ENCODE peak calls at places on chromosomes 3 and 15, in five cellular contexts. O, B, K, P and R are unnamed samples. For H3K36me3, the result is how much of the 10 kb centered on the place peaks cover.

GRCh38 chr15:91660174-91660649 is 193.3 kb upstream of the SLCO3A1 start:
- DNase-seq in O (no peak), B (no peak), K (no peak), P (no peak), R (no peak)

GRCh38 chr3:73143821-73144237 is 82.4 kb downstream of the EBLN2 start:
- DNase-seq in O (no peak), B (no peak), K (no peak), P (no peak), R (no peak)

GRCh38 chr3:62923092-62923491 is 47.9 kb upstream of the CADPS start:
- DNase-seq in O (no peak), B (no peak), K (no peak), P (no peak), R (no peak)

GRCh38 chr15:92683511-92683834 is 27.9 kb upstream of the FAM174B start:
- DNase-seq in O (peak), B (no peak), K (peak), P (peak), R (no peak)

GRCh38 chr3:10609134-10609533 is 103.7 kb upstream of the ATP2B2 start:
- DNase-seq in O (no peak), B (no peak), K (no peak), P (no peak), R (no peak)

GRCh38 chr3:99418209-99418635 is 220.2 kb upstream of the COL8A1 start:
- DNase-seq in O (no peak), B (no peak), K (no peak), P (no peak), R (peak)

GRCh38 chr3:180391001-180391400 is 211.0 kb upstream of the TTC14 start:
- DNase-seq in O (no peak), B (no peak), K (no peak), P (no peak), R (no peak)

GRCh38 chr3:54171951-54172350 is 49.6 kb downstream of the CACNA2D3 start:
- DNase-seq in O (no peak), B (no peak), K (no peak), P (no peak), R (no peak)

GRCh38 chr3:160486459-160486869 is 36.9 kb upstream of the TRIM59 start:
- DNase-seq in O (no peak), B (peak), K (no peak), P (no peak), R (no peak)

GRCh38 chr3:32472716-32473115 is 29.9 kb downstream of the CMTM6 start:
- DNase-seq in O (no peak), B (no peak), K (no peak), P (no peak), R (no peak)

GRCh38 chr15:34739346-34739745 is 15.5 kb downstream of the GJD2 start:
- DNase-seq in O (no peak), B (no peak), K (no peak), P (no peak), R (no peak)

GRCh38 chr3:123089611-123090301 is 22.9 kb downstream of the PDIA5 start:
- DNase-seq in O (peak), B (no peak), K (peak), P (no peak), R (no peak)

GRCh38 chr15:93331545-93332117 is 242.6 kb upstream of the RGMA start:
- DNase-seq in O (no peak), B (no peak), K (no peak), P (peak), R (no peak)

GRCh38 chr3:24318668-24319287 is 175.9 kb downstream of the THRB start:
- DNase-seq in O (no peak), B (no peak), K (no peak), P (no peak), R (no peak)

GRCh38 chr15:51629612-51630011 is 7.0 kb upstream of the DMXL2 start:
- DNase-seq in O (no peak), B (no peak), K (no peak), P (no peak), R (no peak)

GRCh38 chr15:40098489-40099261 is 10.0 kb downstream of the BMF start:
- DNase-seq in O (peak), B (no peak), K (peak), P (peak), R (peak)

GRCh38 chr3:73734376-73734775 is 109.6 kb upstream of the PDZRN3 start:
- DNase-seq in O (no peak), B (no peak), K (no peak), P (no peak), R (no peak)

GRCh38 chr15:45720183-45720582 is 85.4 kb downstream of the SQOR start:
- DNase-seq in O (no peak), B (no peak), K (no peak), P (no peak), R (no peak)

GRCh38 chr3:115336836-115337235 is 189.7 kb upstream of the ZBTB20 start:
- DNase-seq in O (no peak), B (no peak), K (no peak), P (no peak), R (no peak)

GRCh38 chr3:192054881-192055280 is 593.9 kb downstream of the PYDC2 start:
- DNase-seq in O (no peak), B (no peak), K (no peak), P (no peak), R (no peak)

GRCh38 chr3:124768812-124769211 is 38.6 kb downstream of the UMPS start:
- DNase-seq in O (peak), B (no peak), K (no peak), P (peak), R (no peak)

GRCh38 chr15:76337047-76337738 is 620 bp downstream of the ISL2 start:
- DNase-seq in O (no peak), B (no peak), K (no peak), P (no peak), R (no peak)

GRCh38 chr3:81041331-81041730 is 720.1 kb downstream of the GBE1 start:
- DNase-seq in O (no peak), B (no peak), K (no peak), P (no peak), R (no peak)

GRCh38 chr15:70260096-70260495 is 162.4 kb upstream of the TLE3 start:
- DNase-seq in O (no peak), B (no peak), K (no peak), P (no peak), R (no peak)

GRCh38 chr15:79595995-79596622 is 164.0 kb downstream of the MINAR1 start:
- DNase-seq in O (no peak), B (peak), K (peak), P (peak), R (peak)

GRCh38 chr15:63362196-63362595 is 19.4 kb downstream of the CA12 start:
- DNase-seq in O (no peak), B (no peak), K (peak), P (peak), R (no peak)

GRCh38 chr3:30012941-30013543 is 593.4 kb upstream of the TGFBR2 start:
- DNase-seq in O (peak), B (peak), K (peak), P (peak), R (no peak)

GRCh38 chr3:114025451-114025850 is 30.9 kb downstream of the CCDC191 start:
- DNase-seq in O (no peak), B (no peak), K (no peak), P (no peak), R (no peak)

GRCh38 chr3:69080233-69080644 is at the start of gene UBA3:
- DNase-seq in O (peak), B (peak), K (peak), P (peak), R (peak)

GRCh38 chr3:175149675-175150074 is 290.5 kb downstream of the NAALADL2 start:
- DNase-seq in O (no peak), B (no peak), K (no peak), P (peak), R (peak)

GRCh38 chr15:40436116-40436891 is 4.4 kb upstream of the BAHD1 start:
- DNase-seq in O (peak), B (no peak), K (no peak), P (peak), R (no peak)

GRCh38 chr3:116291141-116291540 is 154.1 kb downstream of the LSAMP start:
- DNase-seq in O (no peak), B (no peak), K (no peak), P (no peak), R (no peak)

GRCh38 chr3:28906561-28907310 is 374.1 kb upstream of the RBMS3 start:
- DNase-seq in O (no peak), B (no peak), K (no peak), P (no peak), R (no peak)

GRCh38 chr15:67879440-67880129 is 39.7 kb upstream of the RNU6-1 start:
- DNase-seq in O (no peak), B (no peak), K (no peak), P (no peak), R (no peak)

GRCh38 chr3:187209501-187209900 is 12.2 kb downstream of the RTP1 start:
- DNase-seq in O (no peak), B (no peak), K (no peak), P (no peak), R (no peak)

GRCh38 chr3:89314454-89314853 is 207.0 kb downstream of the EPHA3 start:
- DNase-seq in O (no peak), B (no peak), K (no peak), P (no peak), R (no peak)

GRCh38 chr3:134871818-134872217 is 76.8 kb downstream of the EPHB1 start:
- DNase-seq in O (no peak), B (no peak), K (no peak), P (no peak), R (no peak)

DNA sequence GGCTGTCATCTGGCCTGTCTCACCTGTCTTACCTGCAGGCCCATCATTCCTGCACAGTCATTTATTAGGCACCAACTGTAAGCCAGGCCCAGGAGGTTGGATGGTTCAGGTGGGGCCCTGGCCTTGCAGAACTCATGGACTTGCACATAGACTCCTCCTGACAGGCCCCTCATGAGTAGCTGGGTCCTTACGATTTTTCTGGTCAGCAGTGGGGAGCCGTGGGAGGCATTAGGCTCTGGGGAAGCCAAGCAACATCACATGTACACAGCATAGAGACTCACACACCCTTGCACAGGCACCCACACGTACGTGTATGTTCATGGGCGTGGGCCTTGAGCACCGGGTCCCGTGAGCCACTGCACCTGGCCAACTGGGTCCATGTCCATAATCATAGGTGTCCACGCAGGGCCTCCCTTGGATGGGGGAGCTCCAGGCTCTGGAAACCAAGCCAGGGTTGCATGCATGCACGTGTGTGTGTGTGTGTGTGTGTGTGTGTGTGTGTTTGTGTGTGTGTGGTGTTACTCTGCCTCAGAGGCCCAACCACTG is 20.3 kb downstream of the CISH start:
- DNase-seq in O (peak), B (no peak), K (no peak), P (no peak), R (no peak)
- H3K36me3 ChIP-seq in O (under half), B (under half), K (under half), P (under half), R (under half)

GRCh38 chr3:130850044-130850797 is 43.7 kb upstream of the ATP2C1 start:
- DNase-seq in O (no peak), B (no peak), K (no peak), P (peak), R (peak)
- H3K4me3 ChIP-seq in O (peak), B (no peak), K (no peak), P (peak), R (peak)

GRCh38 chr3:194424953-194425352 is 25.9 kb upstream of the GP5 start:
- DNase-seq in O (no peak), B (no peak), K (no peak), P (no peak), R (no peak)
- H3K36me3 ChIP-seq in O (half or more), B (half or more), K (under half), P (half or more), R (under half)

GRCh38 chr3:142961539-142961938 is 1.9 kb downstream of the PAQR9 start:
- DNase-seq in O (no peak), B (no peak), K (no peak), P (no peak), R (no peak)

GRCh38 chr3:142962520-142963265 is 781 bp downstream of the PAQR9 start:
- DNase-seq in O (no peak), B (no peak), K (no peak), P (no peak), R (no peak)

GRCh38 chr3:142962175-142962519 is 1.3 kb downstream of the PAQR9 start:
- DNase-seq in O (no peak), B (no peak), K (no peak), P (no peak), R (no peak)

GRCh38 chr3:142964150-142964498 is 650 bp upstream of the PAQR9 start:
- DNase-seq in O (no peak), B (no peak), K (no peak), P (no peak), R (no peak)

GRCh38 chr3:142963266-142964149 is at the start of gene PAQR9:
- DNase-seq in O (peak), B (no peak), K (peak), P (peak), R (no peak)
- H3K4me3 ChIP-seq in O (peak), B (peak), K (no peak), P (peak), R (peak)